ENCODE peak calls at places on chromosomes 6 and 20, in five cellular contexts. K is IMR-90, Q is breast epithelium, N is suprapubic skin, L is heart left ventricle. X is an unnamed sample.

GRCh38 chr6:157314705-157315321 is 8.5 kb downstream of the TMEM242 start:
- DNase-seq in K (peak; percentile 85), N (no peak), Q (no peak), L (no peak), X (no peak)

GRCh38 chr6:144951730-144952437 is 666.7 kb downstream of the UTRN start:
- DNase-seq in N (no peak), K (no peak), L (no peak), Q (no peak), X (no peak)

GRCh38 chr6:20424679-20425078 is 23.0 kb downstream of the E2F3 start:
- DNase-seq in Q (no peak), N (no peak), K (no peak), L (no peak), X (peak; percentile 42)

GRCh38 chr6:123062645-123063044 is 66.6 kb downstream of the CLVS2 start:
- DNase-seq in K (no peak), N (no peak), L (no peak), Q (no peak), X (no peak)

GRCh38 chr6:35624341-35625070 is 64.2 kb downstream of the FKBP5 start:
- DNase-seq in N (no peak), L (no peak), Q (no peak), K (peak; percentile 27), X (no peak)

GRCh38 chr6:157790548-157791160 is 32.4 kb upstream of the SNX9 start:
- DNase-seq in N (no peak), K (no peak), Q (no peak), L (no peak), X (no peak)

GRCh38 chr6:5337573-5337972 is 76.3 kb downstream of the FARS2 start:
- DNase-seq in Q (no peak), N (no peak), L (no peak), K (peak; percentile 33), X (no peak)

GRCh38 chr6:40891131-40891530 is 147.9 kb downstream of the UNC5CL start:
- DNase-seq in N (no peak), K (no peak), Q (no peak), L (no peak), X (no peak)

GRCh38 chr20:6868864-6869263 is 101.4 kb downstream of the BMP2 start:
- DNase-seq in L (no peak), N (no peak), Q (no peak), K (no peak), X (no peak)

GRCh38 chr6:80163754-80164187 is 57.3 kb downstream of the BCKDHB start:
- DNase-seq in N (no peak), Q (no peak), K (peak; percentile 87), L (no peak), X (no peak)

GRCh38 chr20:36919715-36920333 is 31.7 kb downstream of the SAMHD1 start:
- DNase-seq in Q (no peak), K (peak; percentile 74), N (no peak), L (no peak), X (no peak)

GRCh38 chr6:155154158-155154830 is 109.5 kb upstream of the CLDN20 start:
- DNase-seq in Q (no peak), K (peak; percentile 96), L (no peak), N (no peak), X (no peak)

GRCh38 chr6:126685182-126685581 is 345.3 kb downstream of the CENPW start:
- DNase-seq in K (no peak), N (no peak), L (no peak), Q (no peak), X (no peak)

GRCh38 chr20:43911066-43911465 is 3.6 kb upstream of the TOX2 start:
- DNase-seq in N (no peak), K (peak; percentile 82), L (no peak), Q (no peak), X (no peak)

GRCh38 chr20:10501377-10501776 is 66.3 kb downstream of the SLX4IP start:
- DNase-seq in N (no peak), L (no peak), K (no peak), Q (no peak), X (no peak)

GRCh38 chr6:53306819-53307347 is 41.9 kb downstream of the ELOVL5 start:
- DNase-seq in Q (no peak), K (peak; percentile 49), L (no peak), N (no peak), X (no peak)

GRCh38 chr6:137339929-137340559 is 120.9 kb upstream of the IFNGR1 start:
- DNase-seq in K (no peak), L (no peak), N (no peak), Q (no peak), X (no peak)

GRCh38 chr20:23603321-23603720 is 2.4 kb downstream of the CST9 start:
- DNase-seq in Q (no peak), L (no peak), N (no peak), K (no peak), X (no peak)

GRCh38 chr20:17995967-17996819 is 27.4 kb downstream of the MGME1 start:
- DNase-seq in Q (no peak), K (peak; percentile 74), N (no peak), L (peak; percentile 25), X (no peak)

GRCh38 chr6:50443144-50443543 is 270.2 kb upstream of the TFAP2D start:
- DNase-seq in L (no peak), K (no peak), Q (no peak), N (no peak), X (no peak)

GRCh38 chr20:49750611-49751396 is 37.1 kb upstream of the B4GALT5 start:
- DNase-seq in N (no peak), K (no peak), L (no peak), Q (no peak), X (peak; percentile 28)

GRCh38 chr6:69768664-69769063 is 28.1 kb downstream of the LMBRD1 start:
- DNase-seq in Q (no peak), L (no peak), K (no peak), N (no peak), X (no peak)

GRCh38 chr6:85395746-85396145 is 54.1 kb upstream of the NT5E start:
- DNase-seq in K (no peak), N (no peak), L (no peak), Q (no peak), X (no peak)

GRCh38 chr6:100281471-100281878 is 183.2 kb downstream of the SIM1 start:
- DNase-seq in L (no peak), Q (no peak), N (no peak), K (no peak), X (no peak)

GRCh38 chr6:14217728-14218637 is 100.4 kb downstream of the CD83 start:
- DNase-seq in N (no peak), L (no peak), K (peak; percentile 11), Q (no peak), X (no peak)

GRCh38 chr6:1610497-1611321 is 994 bp downstream of the FOXC1 start:
- DNase-seq in K (peak; percentile 29), L (no peak), N (no peak), Q (no peak), X (no peak)

GRCh38 chr6:1608222-1608975 is 1.3 kb upstream of the FOXC1 start:
- DNase-seq in N (no peak), L (no peak), Q (no peak), K (no peak), X (no peak)

GRCh38 chr6:1608976-1609661 is 596 bp upstream of the FOXC1 start:
- DNase-seq in N (no peak), Q (no peak), K (peak; percentile 8), L (peak; percentile 46), X (no peak)

GRCh38 chr6:1611322-1611571 is 1.5 kb downstream of the FOXC1 start:
- DNase-seq in K (peak; percentile 50), Q (no peak), L (peak; percentile 46), N (no peak), X (no peak)

DNA sequence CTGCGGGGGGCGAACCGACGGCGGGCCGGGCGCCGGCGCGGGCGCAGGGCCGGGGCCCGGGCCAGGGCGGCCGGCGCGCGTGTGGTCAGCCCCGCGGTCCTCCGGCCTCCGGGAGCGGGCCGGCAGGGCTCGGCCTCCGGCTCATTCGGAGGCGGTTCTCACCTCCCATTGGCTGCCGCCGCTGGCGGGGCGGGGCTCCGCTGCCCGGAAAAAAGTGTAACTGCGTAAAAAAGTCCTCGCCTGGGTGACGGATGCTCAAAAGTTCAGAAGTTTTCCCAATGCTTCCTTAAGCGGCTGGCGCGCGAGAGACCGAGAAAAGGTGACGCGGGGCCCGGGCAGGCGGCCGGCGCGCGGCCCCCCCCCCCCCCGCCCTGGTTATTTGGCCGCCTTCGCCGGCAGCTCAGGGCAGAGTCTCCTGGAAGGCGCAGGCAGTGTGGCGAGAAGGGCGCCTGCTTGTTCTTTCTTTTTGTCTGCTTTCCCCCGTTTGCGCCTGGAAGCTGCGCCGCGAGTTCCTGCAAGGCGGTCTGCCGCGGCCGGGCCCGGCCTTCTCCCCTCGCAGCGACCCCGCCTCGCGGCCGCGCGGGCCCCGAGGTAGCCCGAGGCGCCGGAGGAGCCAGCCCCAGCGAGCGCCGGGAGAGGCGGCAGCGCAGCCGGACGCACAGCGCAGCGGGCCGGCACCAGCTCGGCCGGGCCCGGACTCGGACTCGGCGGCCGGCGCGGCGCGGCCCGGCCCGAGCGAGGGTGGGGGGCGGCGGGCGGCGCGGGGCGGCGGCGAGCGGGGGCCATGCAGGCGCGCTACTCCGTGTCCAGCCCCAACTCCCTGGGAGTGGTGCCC is at the start of gene FOXC1:
- DNase-seq in L (peak; percentile 92), N (peak; percentile 91), K (peak; percentile 94), Q (peak; percentile 78), X (peak; percentile 71)
- TF ChIP-seq POLR2A in L (no peak), N (no peak), K (peak; percentile 84), Q (no peak), X (peak; percentile 60)

DNA sequence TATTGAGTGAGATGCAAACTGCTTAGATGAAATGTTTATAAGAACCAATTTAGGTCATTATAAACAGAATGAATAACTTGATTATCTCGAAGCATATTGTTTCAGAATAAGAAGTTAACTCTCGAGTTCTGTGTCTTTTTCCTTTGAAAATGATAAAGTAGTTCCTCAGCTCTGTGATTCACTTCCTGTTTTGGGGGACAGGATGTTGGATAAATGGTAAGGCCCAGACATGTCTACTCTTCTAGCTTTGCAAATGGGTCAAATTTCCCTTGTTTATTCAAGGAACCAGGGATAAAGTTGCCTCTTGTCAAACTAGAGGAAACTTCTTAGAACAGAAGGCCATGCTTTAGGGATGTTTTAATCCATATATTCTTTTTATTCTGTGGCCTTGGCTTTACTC is 246.9 kb downstream of the SOX4 start:
- DNase-seq in N (no peak), K (peak; percentile 78), Q (no peak), L (no peak), X (no peak)
- H3K27ac ChIP-seq in N (no peak overlapping the region), K (no peak overlapping the region), Q (no peak overlapping the region), L (no peak overlapping the region), X (no peak overlapping the region)

GRCh38 chr6:135851442-135852271 is at the start of gene PDE7B:
- DNase-seq in L (peak; percentile 81), Q (peak; percentile 61), N (peak; percentile 87), K (peak; percentile 99), X (peak; percentile 78)
- TF ChIP-seq POLR2A in L (no peak), Q (peak; percentile 37), N (peak; percentile 18), K (peak; percentile 99), X (peak; percentile 87)

DNA sequence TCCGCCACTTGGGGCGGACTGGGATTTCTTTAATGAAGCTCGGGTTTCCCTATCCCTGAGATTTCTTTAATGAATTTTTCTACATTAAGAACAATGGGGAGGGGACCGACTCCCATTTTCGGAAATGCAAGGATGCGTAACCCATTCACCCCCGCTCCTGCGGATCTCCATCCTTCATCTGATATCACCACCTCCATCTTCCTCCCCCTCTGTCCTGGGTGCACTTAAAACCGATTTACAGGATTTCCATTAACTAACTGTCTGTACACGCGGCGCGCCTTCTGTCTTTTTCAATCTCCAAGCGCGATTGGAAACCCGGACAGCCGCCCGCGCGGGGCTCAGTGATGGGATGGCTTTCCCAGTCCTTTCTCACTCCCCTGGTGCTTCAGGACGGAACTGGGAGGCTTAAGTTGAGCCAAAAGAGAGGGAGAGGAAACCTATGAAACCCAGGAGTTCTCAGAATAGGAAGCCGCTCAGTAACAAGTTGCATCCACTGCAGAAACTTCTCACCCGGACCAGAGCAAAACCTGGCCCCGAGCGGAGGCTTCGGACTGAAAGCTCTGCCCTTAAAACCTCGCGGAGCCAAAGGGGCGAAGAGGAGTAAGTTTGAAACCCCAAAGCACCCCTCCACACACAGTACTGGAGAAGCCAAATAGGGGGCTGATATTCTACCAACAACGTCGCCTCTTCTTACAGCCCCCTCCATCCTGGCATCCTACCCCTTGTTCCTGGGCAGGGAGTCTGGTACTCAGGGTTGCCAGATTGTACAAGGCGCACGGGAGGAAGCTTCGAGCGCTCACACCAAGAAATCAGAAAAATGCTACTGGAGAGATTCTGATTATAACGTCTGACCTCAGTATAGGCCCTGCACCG is 721 bp upstream of the COL12A1 start:
- DNase-seq in Q (no peak), K (no peak), L (peak; percentile 25), N (no peak), X (no peak)
- H3K27ac ChIP-seq in Q (peak overlapping the region; percentile 79), K (peak overlapping the region; percentile 79), L (peak overlapping the region; percentile 87), N (peak overlapping the region; percentile 89), X (peak overlapping the region; percentile 57)